ENCODE peak calls at places on chromosomes 4 and X, in ten cellular contexts. O is NCI-H1417; T is fibroblast of lung; G is NAMALWA; Z is activated CD4-positive, alpha-beta T cell treated with anti-CD3 and anti-CD28 coated beads for 1 hour; W is smooth muscle cell of the brain vasculature; U is CD8-positive, alpha-beta T cell; I is fibroblast of mammary gland; N is activated naive CD8-positive, alpha-beta T cell treated with anti-CD3 and anti-CD28 coated beads for 36 hours; Q is NCI-H1930. X is an unnamed sample.

GRCh38 chrX:110086162-110086915 is 83.4 kb downstream of the TMEM164 start:
- DNase-seq in O (no peak), T (peak), G (no peak), Z (no peak), W (no peak), U (no peak), I (peak), N (no peak), Q (no peak), X (no peak)

GRCh38 chr4:91909963-91910362 is 393.8 kb upstream of the GRID2 start:
- DNase-seq in O (no peak), T (no peak), G (no peak), Z (no peak), W (no peak), U (no peak), I (no peak), N (no peak), Q (no peak), X (no peak)

GRCh38 chr4:181957088-181957487 is 286.1 kb upstream of the TENM3 start:
- DNase-seq in O (no peak), T (peak), G (no peak), Z (no peak), W (peak), U (no peak), I (peak), N (no peak), Q (no peak), X (no peak)

GRCh38 chrX:38991656-38992558 is 190.6 kb downstream of the MID1IP1 start:
- DNase-seq in O (no peak), T (no peak), G (no peak), Z (no peak), W (no peak), U (no peak), I (peak), N (no peak), Q (no peak), X (no peak)

GRCh38 chrX:101708180-101708579 is 48.5 kb upstream of the ARMCX2 start:
- DNase-seq in O (no peak), T (no peak), G (no peak), Z (no peak), W (no peak), U (no peak), I (peak), N (no peak), Q (no peak), X (no peak)

GRCh38 chr4:153038493-153039311 is 102.6 kb downstream of the FHDC1 start:
- DNase-seq in O (peak), T (no peak), G (peak), Z (no peak), W (no peak), U (no peak), I (no peak), N (no peak), Q (peak), X (no peak)

GRCh38 chr4:30181512-30181911 is 538.7 kb upstream of the PCDH7 start:
- DNase-seq in O (no peak), T (no peak), G (no peak), Z (no peak), W (no peak), U (no peak), I (no peak), N (no peak), Q (no peak), X (no peak)

GRCh38 chr4:26081795-26082498 is 167.9 kb downstream of the SMIM20 start:
- DNase-seq in O (peak), T (peak), G (peak), Z (no peak), W (no peak), U (no peak), I (peak), N (no peak), Q (peak), X (no peak)

GRCh38 chrX:78103656-78104446 is at the start of gene PGK1:
- DNase-seq in O (peak), T (peak), G (peak), Z (peak), W (peak), U (peak), I (peak), N (peak), Q (peak), X (peak)

GRCh38 chrX:9681422-9681821 is 84.2 kb downstream of the GPR143 start:
- DNase-seq in O (no peak), T (peak), G (no peak), Z (no peak), W (no peak), U (no peak), I (peak), N (no peak), Q (no peak), X (no peak)

GRCh38 chr4:123599920-123600394 is 203.4 kb downstream of the SPRY1 start:
- DNase-seq in O (no peak), T (peak), G (peak), Z (no peak), W (no peak), U (peak), I (peak), N (peak), Q (no peak), X (no peak)

GRCh38 chr4:112557676-112558411 is 41.9 kb upstream of the NEUROG2 start:
- DNase-seq in O (no peak), T (peak), G (no peak), Z (no peak), W (no peak), U (no peak), I (no peak), N (no peak), Q (no peak), X (no peak)

GRCh38 chrX:69137371-69137881 is 27.8 kb downstream of the PJA1 start:
- DNase-seq in O (no peak), T (peak), G (no peak), Z (no peak), W (no peak), U (no peak), I (peak), N (no peak), Q (no peak), X (no peak)

GRCh38 chrX:120857240-120857639 is 18.4 kb downstream of the CT47B1 start:
- DNase-seq in O (no peak), T (no peak), G (peak), Z (no peak), W (no peak), U (no peak), I (peak), N (no peak), Q (no peak), X (no peak)

GRCh38 chrX:153777261-153778090 is 3.4 kb upstream of the SRPK3 start:
- DNase-seq in O (no peak), T (no peak), G (no peak), Z (no peak), W (no peak), U (no peak), I (no peak), N (no peak), Q (no peak), X (no peak)

GRCh38 chrX:9148626-9149385 is 114.9 kb upstream of the FAM9B start:
- DNase-seq in O (no peak), T (peak), G (no peak), Z (no peak), W (no peak), U (no peak), I (peak), N (no peak), Q (no peak), X (no peak)

GRCh38 chr4:125762537-125762936 is 447.8 kb downstream of the FAT4 start:
- DNase-seq in O (no peak), T (no peak), G (peak), Z (no peak), W (no peak), U (no peak), I (peak), N (no peak), Q (no peak), X (no peak)

GRCh38 chrX:39941332-39941920 is 156.3 kb downstream of the BCOR start:
- DNase-seq in O (no peak), T (peak), G (no peak), Z (no peak), W (no peak), U (no peak), I (no peak), N (no peak), Q (no peak), X (no peak)

GRCh38 chr4:156290811-156291210 is 337.1 kb upstream of the CTSO start:
- DNase-seq in O (no peak), T (peak), G (no peak), Z (no peak), W (no peak), U (no peak), I (peak), N (no peak), Q (no peak), X (no peak)

GRCh38 chrX:65690057-65690855 is 22.8 kb downstream of the MSN start:
- DNase-seq in O (no peak), T (peak), G (no peak), Z (no peak), W (no peak), U (no peak), I (peak), N (no peak), Q (no peak), X (no peak)

GRCh38 chr4:120568736-120569135 is 353.8 kb downstream of the PRDM5 start:
- DNase-seq in O (no peak), T (no peak), G (no peak), Z (no peak), W (no peak), U (no peak), I (no peak), N (no peak), Q (no peak), X (no peak)

GRCh38 chr4:13545394-13545808 is 1.1 kb upstream of the NKX3-2 start:
- DNase-seq in O (no peak), T (no peak), G (no peak), Z (no peak), W (no peak), U (no peak), I (no peak), N (no peak), Q (no peak), X (no peak)

GRCh38 chrX:1281511-1281910 is 12.9 kb downstream of the CSF2RA start:
- DNase-seq in O (no peak), T (peak), G (no peak), Z (no peak), W (no peak), U (no peak), I (peak), N (no peak), Q (no peak), X (no peak)

GRCh38 chr4:142009751-142010150 is 373.4 kb downstream of the IL15 start:
- DNase-seq in O (no peak), T (no peak), G (no peak), Z (no peak), W (no peak), U (no peak), I (no peak), N (no peak), Q (no peak), X (no peak)

GRCh38 chrX:51837926-51838325 is 55.5 kb upstream of the MAGED1 start:
- DNase-seq in O (no peak), T (peak), G (no peak), Z (no peak), W (no peak), U (no peak), I (peak), N (no peak), Q (no peak), X (no peak)

GRCh38 chr4:74014332-74014731 is 15.9 kb upstream of the CXCL5 start:
- DNase-seq in O (no peak), T (no peak), G (no peak), Z (no peak), W (no peak), U (no peak), I (no peak), N (no peak), Q (no peak), X (no peak)

GRCh38 chr4:110623710-110624015 is 786 bp upstream of the PITX2 start:
- DNase-seq in O (no peak), T (no peak), G (no peak), Z (no peak), W (no peak), U (no peak), I (no peak), N (no peak), Q (no peak), X (no peak)

GRCh38 chr4:75895744-75896314 is 6.4 kb downstream of the PPEF2 start:
- DNase-seq in O (peak), T (no peak), G (peak), Z (no peak), W (no peak), U (no peak), I (peak), N (no peak), Q (peak), X (no peak)

GRCh38 chr4:107069049-107069448 is 32.9 kb upstream of the DKK2 start:
- DNase-seq in O (no peak), T (peak), G (no peak), Z (no peak), W (no peak), U (no peak), I (peak), N (no peak), Q (no peak), X (no peak)

GRCh38 chrX:86039625-86040568 is 7.5 kb downstream of the CHM start:
- DNase-seq in O (no peak), T (no peak), G (no peak), Z (no peak), W (no peak), U (no peak), I (no peak), N (no peak), Q (no peak), X (no peak)

GRCh38 chr4:8319731-8320385 is 50.3 kb downstream of the HTRA3 start:
- DNase-seq in O (no peak), T (peak), G (no peak), Z (peak), W (no peak), U (no peak), I (peak), N (no peak), Q (no peak), X (no peak)

GRCh38 chrX:12973561-12974216 is 1.2 kb upstream of the TMSB4X start:
- DNase-seq in O (no peak), T (no peak), G (peak), Z (peak), W (no peak), U (no peak), I (no peak), N (peak), Q (no peak), X (no peak)

GRCh38 chr4:159367421-159368105 is 264.7 kb downstream of the RAPGEF2 start:
- DNase-seq in O (no peak), T (no peak), G (peak), Z (no peak), W (no peak), U (no peak), I (peak), N (no peak), Q (no peak), X (no peak)

GRCh38 chr4:31290836-31291235 is 570.7 kb downstream of the PCDH7 start:
- DNase-seq in O (no peak), T (no peak), G (no peak), Z (no peak), W (no peak), U (no peak), I (no peak), N (no peak), Q (no peak), X (no peak)

GRCh38 chrX:102745513-102746133 is 25.1 kb downstream of the GPRASP3 start:
- DNase-seq in O (no peak), T (no peak), G (no peak), Z (peak), W (no peak), U (no peak), I (no peak), N (peak), Q (peak), X (no peak)

GRCh38 chrX:124217289-124218251 is 114.9 kb upstream of the TEX13D start:
- DNase-seq in O (peak), T (peak), G (peak), Z (peak), W (no peak), U (peak), I (no peak), N (peak), Q (no peak), X (no peak)